ENCODE peak calls at places on chromosomes 5 and 9, in six cellular contexts. D is AG09309, S is dermis blood vessel endothelial cell, E is cardiac muscle cell, L is tibial artery, O is HT-29. T is an unnamed sample.
A peak's percentile ranks its signal among the peaks of the same experiment; 100 is the strongest.

GRCh38 chr9:137172907-137173794 is 1.3 kb upstream of the TMEM210 start:
- DNase-seq in D (no peak), S (peak; percentile 12), E (no peak), L (no peak), O (no peak), T (no peak)

GRCh38 chr9:117744856-117745389 is 40.7 kb downstream of the TLR4 start:
- DNase-seq in D (no peak), S (peak; percentile 32), E (peak; percentile 18), L (no peak), O (no peak), T (peak; percentile 20)

GRCh38 chr5:122077451-122078115 is 476 bp downstream of the LOX start:
- DNase-seq in D (no peak), S (peak; percentile 57), E (peak; percentile 60), L (no peak), O (no peak), T (peak; percentile 20)

GRCh38 chr9:99357575-99357974 is 135.5 kb downstream of the SEC61B start:
- DNase-seq in D (no peak), S (no peak), E (no peak), L (peak; percentile 79), O (no peak), T (peak; percentile 85)

GRCh38 chr5:142175039-142175438 is 66.5 kb downstream of the NDFIP1 start:
- DNase-seq in D (no peak), S (no peak), E (no peak), L (no peak), O (no peak), T (no peak)

GRCh38 chr9:108476574-108476973 is 379.2 kb downstream of the ACTL7B start:
- DNase-seq in D (peak; percentile 32), S (no peak), E (no peak), L (no peak), O (no peak), T (no peak)

GRCh38 chr5:124025306-124025705 is 513.3 kb downstream of the CSNK1G3 start:
- DNase-seq in D (no peak), S (no peak), E (no peak), L (no peak), O (no peak), T (no peak)

GRCh38 chr5:154934881-154935280 is 3.1 kb downstream of the GEMIN5 start:
- DNase-seq in D (no peak), S (no peak), E (no peak), L (no peak), O (no peak), T (no peak)

GRCh38 chr5:94674841-94675382 is 56.4 kb downstream of the SLF1 start:
- DNase-seq in D (no peak), S (peak; percentile 23), E (no peak), L (no peak), O (no peak), T (no peak)

GRCh38 chr5:172633403-172633970 is 7.6 kb upstream of the NEURL1B start:
- DNase-seq in D (no peak), S (no peak), E (no peak), L (no peak), O (no peak), T (no peak)

GRCh38 chr5:54159837-54160215 is 150.5 kb downstream of the ARL15 start:
- DNase-seq in D (no peak), S (no peak), E (no peak), L (no peak), O (no peak), T (no peak)

GRCh38 chr9:752201-752600 is 89.3 kb upstream of the DMRT1 start:
- DNase-seq in D (peak; percentile 90), S (peak; percentile 80), E (peak; percentile 89), L (no peak), O (no peak), T (no peak)

GRCh38 chr5:140700177-140701144 is at the start of gene ZMAT2:
- DNase-seq in D (peak; percentile 97), S (peak; percentile 99), E (peak; percentile 99), L (peak; percentile 97), O (peak; percentile 96), T (peak; percentile 96)

GRCh38 chr9:137813167-137813566 is 64.4 kb upstream of the CACNA1B start:
- DNase-seq in D (no peak), S (no peak), E (no peak), L (no peak), O (no peak), T (no peak)

GRCh38 chr9:93035821-93036351 is 22.6 kb upstream of the SUSD3 start:
- DNase-seq in D (no peak), S (no peak), E (no peak), L (no peak), O (no peak), T (no peak)

GRCh38 chr9:127279717-127280285 is 15.2 kb downstream of the GARNL3 start:
- DNase-seq in D (no peak), S (no peak), E (no peak), L (no peak), O (no peak), T (no peak)

GRCh38 chr5:25009063-25009462 is 364.3 kb upstream of the CDH10 start:
- DNase-seq in D (no peak), S (no peak), E (no peak), L (no peak), O (no peak), T (no peak)

GRCh38 chr9:120868676-120869359 is 8.2 kb downstream of the PHF19 start:
- DNase-seq in D (peak; percentile 63), S (peak; percentile 91), E (peak; percentile 98), L (peak; percentile 96), O (peak; percentile 98), T (peak; percentile 98)

GRCh38 chr5:131684595-131684994 is 49.6 kb upstream of the RAPGEF6 start:
- DNase-seq in D (no peak), S (no peak), E (no peak), L (no peak), O (no peak), T (no peak)

GRCh38 chr5:150624334-150625163 is 15.9 kb upstream of the SYNPO start:
- DNase-seq in D (no peak), S (peak; percentile 57), E (peak; percentile 55), L (no peak), O (no peak), T (peak; percentile 48)

GRCh38 chr5:151212361-151212899 is 11.5 kb downstream of the CCDC69 start:
- DNase-seq in D (no peak), S (no peak), E (no peak), L (no peak), O (no peak), T (no peak)

GRCh38 chr5:116632890-116633289 is 58.3 kb upstream of the SEMA6A start:
- DNase-seq in D (no peak), S (no peak), E (no peak), L (no peak), O (no peak), T (no peak)

GRCh38 chr9:134863306-134863902 is 17.2 kb upstream of the FCN2 start:
- DNase-seq in D (no peak), S (no peak), E (no peak), L (peak; percentile 41), O (no peak), T (no peak)

GRCh38 chr9:108703414-108703813 is 152.4 kb downstream of the ACTL7B start:
- DNase-seq in D (no peak), S (no peak), E (no peak), L (no peak), O (no peak), T (no peak)

GRCh38 chr9:120971938-120972337 is 45.3 kb upstream of the TRAF1 start:
- DNase-seq in D (no peak), S (no peak), E (no peak), L (no peak), O (no peak), T (no peak)

GRCh38 chr5:149391524-149391923 is 12.4 kb upstream of the IL17B start:
- DNase-seq in D (no peak), S (no peak), E (no peak), L (no peak), O (no peak), T (no peak)

GRCh38 chr5:14265574-14265973 is 122.4 kb downstream of the TRIO start:
- DNase-seq in D (peak; percentile 54), S (peak; percentile 71), E (peak; percentile 61), L (no peak), O (no peak), T (no peak)

GRCh38 chr9:90423661-90424193 is 218.9 kb downstream of the DIRAS2 start:
- DNase-seq in D (no peak), S (no peak), E (no peak), L (no peak), O (peak; percentile 31), T (no peak)

GRCh38 chr9:38183994-38184568 is 115.1 kb upstream of the SHB start:
- DNase-seq in D (no peak), S (no peak), E (peak; percentile 72), L (no peak), O (no peak), T (no peak)

GRCh38 chr9:95783426-95783975 is 92.0 kb upstream of the ERCC6L2 start:
- DNase-seq in D (no peak), S (no peak), E (peak; percentile 42), L (no peak), O (no peak), T (no peak)

GRCh38 chr9:4965174-4965821 is 19.8 kb upstream of the JAK2 start:
- DNase-seq in D (no peak), S (no peak), E (no peak), L (no peak), O (no peak), T (no peak)

GRCh38 chr5:147453901-147454814 is 55.7 kb downstream of the DPYSL3 start:
- DNase-seq in D (no peak), S (peak; percentile 94), E (peak; percentile 94), L (peak; percentile 84), O (peak; percentile 66), T (peak; percentile 92)

GRCh38 chr5:17267099-17267498 is 49.7 kb downstream of the BASP1 start:
- DNase-seq in D (no peak), S (no peak), E (no peak), L (no peak), O (no peak), T (no peak)

T was measured in psoas muscle.